ENCODE peak calls at places on chromosome 5, in six cellular contexts. J is fibroblast of mammary gland, A is mammary epithelial cell, X is neural crest cell, O is fibroblast of pulmonary artery, P is AG04450. W is an unnamed sample.

GRCh38 chr5:98929982-98930355 is 1.2 kb upstream of the CHD1 start:
- DNase-seq in J (no peak), A (no peak), X (no peak), O (no peak), P (no peak), W (no peak)

GRCh38 chr5:126234563-126235195 is 188.5 kb upstream of the GRAMD2B start:
- DNase-seq in J (peak; percentile 33), A (peak; percentile 13), X (peak; percentile 24), O (peak; percentile 24), P (no peak), W (peak; percentile 68)

GRCh38 chr5:6633469-6634326 is 458 bp downstream of the SRD5A1 start:
- DNase-seq in J (no peak), A (peak; percentile 19), X (peak; percentile 44), O (no peak), P (no peak), W (peak; percentile 17)

GRCh38 chr5:16673241-16673998 is 56.6 kb upstream of the RETREG1 start:
- DNase-seq in J (no peak), A (no peak), X (no peak), O (peak; percentile 24), P (no peak), W (no peak)

GRCh38 chr5:174448041-174448440 is 276.3 kb upstream of the MSX2 start:
- DNase-seq in J (no peak), A (no peak), X (no peak), O (no peak), P (no peak), W (no peak)

GRCh38 chr5:95975703-95976102 is 14.1 kb upstream of the ELL2 start:
- DNase-seq in J (no peak), A (no peak), X (no peak), O (no peak), P (no peak), W (no peak)

GRCh38 chr5:109563189-109563588 is 126.5 kb upstream of the MAN2A1 start:
- DNase-seq in J (no peak), A (no peak), X (no peak), O (no peak), P (no peak), W (no peak)

GRCh38 chr5:14665949-14666741 is 1.6 kb downstream of the OTULIN start:
- DNase-seq in J (peak; percentile 52), A (peak; percentile 63), X (no peak), O (peak; percentile 20), P (no peak), W (peak; percentile 49)

GRCh38 chr5:150511641-150512367 is 3.9 kb downstream of the NDST1 start:
- DNase-seq in J (peak; percentile 91), A (peak; percentile 74), X (no peak), O (peak; percentile 47), P (no peak), W (peak; percentile 64)

DNA sequence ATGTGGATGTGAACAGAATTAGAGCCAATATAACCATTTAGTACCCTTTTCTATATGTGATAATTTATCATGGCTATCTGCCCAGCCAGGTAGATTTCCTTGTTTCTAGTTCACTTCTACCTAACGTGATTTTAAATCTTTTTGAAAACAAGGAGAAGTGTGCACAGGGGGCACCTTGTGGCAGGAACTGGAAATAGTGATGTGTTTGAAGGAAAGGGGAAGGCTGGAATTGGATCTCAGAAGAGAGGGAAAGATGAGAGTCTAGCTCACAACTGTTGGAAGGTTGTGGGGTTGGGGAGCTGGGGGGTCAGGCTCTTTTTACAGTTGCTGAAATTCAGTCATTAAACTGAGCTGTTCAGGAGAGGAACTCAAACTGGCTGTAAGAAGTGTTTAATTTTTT is 219.5 kb downstream of the KCTD16 start:
- DNase-seq in J (no peak), A (peak; percentile 6), X (no peak), O (peak; percentile 15), P (no peak), W (peak; percentile 44)
- TF ChIP-seq CTCF in J (peak; percentile 21), A (peak; percentile 58), X (peak; percentile 43), O (peak; percentile 38), P (peak; percentile 44), W (peak; percentile 43)

DNA sequence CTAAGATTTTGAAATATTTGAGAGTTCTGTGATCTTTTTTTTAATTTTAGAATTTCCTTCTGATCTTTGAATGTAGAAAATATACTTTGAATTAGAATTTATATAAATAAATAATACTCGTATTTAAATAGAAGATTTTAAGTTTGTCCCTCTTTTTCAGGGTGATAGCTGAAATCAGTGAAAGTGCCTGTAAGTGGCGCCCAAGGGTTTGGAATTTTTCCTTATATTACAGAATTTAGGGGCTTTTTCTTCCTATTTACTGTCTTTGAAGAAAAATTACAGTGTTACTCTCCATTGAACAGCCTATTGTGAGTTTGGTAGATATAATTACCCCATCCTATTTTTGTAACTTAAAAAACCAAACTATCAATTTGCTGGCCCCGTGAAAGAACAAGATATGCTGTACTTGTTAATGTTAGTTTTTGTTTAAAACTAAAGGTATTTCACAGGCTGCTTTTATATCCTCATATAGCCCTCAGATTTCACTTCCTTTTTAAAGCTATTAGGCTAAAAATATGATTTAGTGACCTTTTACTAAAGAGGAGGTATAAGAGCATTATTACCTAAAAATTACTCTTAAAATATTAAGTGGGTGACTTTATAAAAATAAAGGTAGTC is 3.2 kb downstream of the MAP3K1 start:
- DNase-seq in J (peak; percentile 24), A (peak; percentile 26), X (no peak), O (peak; percentile 61), P (no peak), W (peak; percentile 33)
- TF ChIP-seq CTCF in J (peak; percentile 31), A (peak; percentile 22), X (peak; percentile 46), O (peak; percentile 50), P (peak; percentile 47), W (no peak)

GRCh38 chr5:119968690-119969089 is 339.3 kb downstream of the FAM170A start:
- DNase-seq in J (no peak), A (no peak), X (no peak), O (no peak), P (no peak), W (no peak)

GRCh38 chr5:119961993-119962392 is 332.6 kb downstream of the FAM170A start:
- DNase-seq in J (no peak), A (no peak), X (no peak), O (no peak), P (no peak), W (no peak)

DNA sequence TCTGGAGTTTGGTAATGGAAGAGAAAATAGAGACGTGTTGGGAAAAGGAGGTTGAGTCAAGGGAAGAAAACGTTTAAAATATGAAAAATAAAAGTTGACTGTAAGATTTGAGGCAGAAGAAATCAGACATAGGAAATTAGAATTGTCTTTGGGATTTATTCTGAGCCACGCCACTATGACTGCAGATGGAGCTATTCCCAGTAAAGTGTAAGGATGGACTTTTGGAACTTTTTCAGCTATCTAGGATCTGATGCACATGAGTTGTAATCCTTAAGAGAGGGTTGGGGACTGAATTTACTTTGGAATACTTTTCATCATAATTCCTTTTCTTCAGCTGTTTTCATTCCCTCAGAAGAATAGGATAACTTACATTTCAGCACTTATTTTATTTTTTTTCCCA is 336.7 kb downstream of the FAM170A start:
- DNase-seq in J (peak; percentile 46), A (no peak), X (no peak), O (no peak), P (no peak), W (no peak)
- TF ChIP-seq CTCF in J (peak; percentile 46), A (no peak), X (no peak), O (no peak), P (no peak), W (no peak)

DNA sequence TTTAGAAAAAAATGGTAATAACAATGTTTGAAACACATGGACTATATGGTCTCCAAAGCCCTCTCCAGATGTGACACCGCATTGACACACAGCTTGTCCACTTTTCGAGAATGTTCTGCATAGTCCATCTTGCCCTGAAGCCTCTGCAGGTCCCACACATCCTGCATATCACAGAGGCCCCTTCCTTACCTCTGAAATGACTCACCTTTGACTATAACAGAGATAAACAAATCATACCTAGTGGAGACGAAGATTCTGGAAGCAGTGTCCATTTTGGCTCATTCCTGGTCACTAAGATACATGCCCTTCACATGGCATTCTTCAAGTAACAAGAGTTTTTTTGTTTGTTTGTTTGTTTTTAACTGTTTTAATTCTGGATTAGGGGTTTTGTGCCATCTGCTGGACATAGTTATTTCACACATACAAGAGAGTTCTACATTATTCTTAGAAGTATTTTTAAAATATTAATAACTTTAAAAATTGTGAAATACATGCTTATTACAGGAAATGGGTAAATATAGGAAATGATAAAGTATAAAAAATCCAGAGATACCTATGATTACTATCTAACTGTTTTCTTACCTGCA is 5.1 kb downstream of the ARL14EPL start:
- DNase-seq in J (peak; percentile 29), A (no peak), X (no peak), O (peak; percentile 32), P (no peak), W (no peak)
- TF ChIP-seq CTCF in J (peak; percentile 19), A (peak; percentile 10), X (peak; percentile 44), O (peak; percentile 27), P (peak; percentile 25), W (peak; percentile 10)

W was measured in MCF 10A.